ENCODE peak calls at places on chromosomes 12 and 14, in eight cellular contexts. O, U, J, V, T, M, N and L are unnamed samples. For H3K4me1, the result is how much of the 10 kb centered on the place peaks cover.

GRCh38 chr12:20142295-20142694 is 226.0 kb upstream of the PDE3A start:
- DNase-seq in V (no peak), U (no peak), M (no peak), J (no peak), N (no peak), T (no peak), O (no peak), L (no peak)

GRCh38 chr14:35480119-35480769 is 53.7 kb upstream of the INSM2 start:
- DNase-seq in J (no peak), M (no peak), T (peak), V (no peak), N (peak), U (no peak), O (no peak), L (no peak)

GRCh38 chr12:49225551-49226166 is 36.8 kb upstream of the TUBA1A start:
- DNase-seq in V (no peak), M (no peak), T (peak), J (no peak), U (no peak), N (peak), O (peak), L (no peak)

GRCh38 chr12:66287275-66287674 is 15.0 kb upstream of the HELB start:
- DNase-seq in M (no peak), N (no peak), U (no peak), V (no peak), J (no peak), T (no peak), O (no peak), L (no peak)

GRCh38 chr12:27868165-27868564 is 88.1 kb upstream of the MANSC4 start:
- DNase-seq in J (no peak), O (no peak), N (peak), T (no peak), V (no peak), U (no peak), M (no peak), L (no peak)

GRCh38 chr12:65509953-65510352 is 231.5 kb downstream of the MSRB3 start:
- DNase-seq in V (no peak), N (no peak), M (no peak), J (no peak), T (no peak), O (no peak), U (no peak), L (no peak)

GRCh38 chr12:121861549-121862254 is 3.0 kb upstream of the HPD start:
- DNase-seq in N (peak), V (no peak), U (no peak), J (no peak), T (no peak), M (no peak), O (no peak), L (no peak)

GRCh38 chr14:33693237-33693636 is 257.6 kb downstream of the EGLN3 start:
- DNase-seq in O (no peak), V (no peak), M (no peak), N (peak), J (no peak), T (no peak), U (no peak), L (no peak)

GRCh38 chr14:65462411-65462810 is 49.9 kb downstream of the FUT8 start:
- DNase-seq in O (no peak), U (no peak), J (no peak), N (peak), T (peak), M (no peak), V (no peak), L (no peak)

GRCh38 chr14:75803768-75804167 is 142.7 kb downstream of the TTLL5 start:
- DNase-seq in M (no peak), V (no peak), J (no peak), N (peak), O (no peak), T (no peak), U (no peak), L (peak)
- H3K27ac ChIP-seq in M (no peak), V (no peak), J (no peak), N (no peak), O (peak), T (no peak), U (no peak), L (peak)

GRCh38 chr12:15712823-15713663 is 76.1 kb downstream of the EPS8 start:
- DNase-seq in J (no peak), T (no peak), N (no peak), V (no peak), O (no peak), M (no peak), U (peak), L (peak)
- H3K4me1 ChIP-seq in J (under half), T (under half), N (under half), V (under half), O (under half), M (under half), U (under half), L (under half)

DNA sequence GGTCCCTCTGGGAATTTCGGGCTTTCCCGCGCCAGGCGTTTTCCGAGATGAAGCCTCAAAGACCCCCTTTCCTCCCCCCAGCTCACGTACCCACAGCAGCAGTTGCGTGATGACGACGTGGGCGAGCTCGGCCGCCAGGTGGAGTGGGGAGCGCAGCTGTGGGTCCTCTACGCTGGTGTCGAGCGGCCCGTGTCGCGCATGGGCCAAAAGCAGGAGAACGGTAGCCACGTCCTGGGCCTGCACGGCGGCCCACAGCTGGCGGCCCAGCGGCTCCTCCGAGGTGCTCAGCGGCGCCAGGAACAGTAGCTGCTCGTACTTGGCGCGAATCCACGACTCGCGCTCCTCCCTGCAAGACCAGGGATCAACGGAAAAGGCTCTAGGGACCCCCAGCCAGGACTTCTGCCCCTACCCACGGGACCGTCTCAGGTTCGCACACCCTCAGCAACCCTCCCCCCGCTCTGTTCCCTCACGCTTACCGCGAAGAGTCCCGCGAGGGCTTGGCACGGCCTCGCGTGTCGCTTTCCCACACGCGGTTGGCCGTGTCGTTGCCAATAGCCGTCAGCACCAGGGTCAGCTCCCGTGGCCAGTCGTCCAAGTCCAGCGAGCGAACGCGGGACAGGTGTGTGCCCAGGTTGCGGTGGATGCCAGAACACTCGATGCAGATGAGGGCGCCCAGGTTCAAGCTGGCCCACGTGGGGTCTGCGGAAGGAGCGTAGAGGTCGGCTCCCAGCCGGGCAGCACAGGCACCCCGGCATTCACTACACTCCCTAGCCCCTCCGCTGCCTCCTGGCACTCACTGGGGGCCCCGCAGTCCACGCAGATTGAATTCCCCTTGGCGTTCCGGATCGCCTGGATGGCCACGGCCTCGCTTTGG is 11.4 kb downstream of the AGAP2 start:
- DNase-seq in O (peak), U (peak), M (peak), V (no peak), T (no peak), J (peak), N (peak), L (peak)
- H3K27ac ChIP-seq in O (no peak), U (no peak), M (no peak), V (no peak), T (no peak), J (peak), N (peak), L (no peak)

GRCh38 chr14:61523751-61524150 is 171.6 kb upstream of the HIF1A start:
- DNase-seq in T (no peak), N (no peak), U (no peak), M (no peak), J (no peak), V (no peak), O (peak), L (no peak)
- H3K4me1 ChIP-seq in T (half or more), N (under half), U (under half), M (under half), J (under half), V (under half), O (under half), L (under half)

GRCh38 chr12:16352481-16352880 is 5.0 kb downstream of the MGST1 start:
- DNase-seq in T (peak), N (peak), U (no peak), O (no peak), V (no peak), M (no peak), J (no peak), L (no peak)
- H3K27ac ChIP-seq in T (no peak), N (no peak), U (no peak), O (no peak), V (no peak), M (no peak), J (no peak), L (no peak)

GRCh38 chr12:14950421-14950820 is 11.0 kb downstream of the ARHGDIB start:
- DNase-seq in U (no peak), V (no peak), J (no peak), O (no peak), M (no peak), N (no peak), T (no peak), L (no peak)

GRCh38 chr12:14946856-14947255 is 8.5 kb upstream of the ERP27 start:
- DNase-seq in J (no peak), N (no peak), T (peak), V (no peak), M (no peak), O (no peak), U (no peak), L (no peak)

GRCh38 chr12:14949631-14950030 is 11.3 kb upstream of the ERP27 start:
- DNase-seq in N (no peak), J (no peak), M (no peak), V (no peak), T (no peak), O (no peak), U (no peak), L (no peak)

GRCh38 chr12:14950982-14951746 is 10.2 kb downstream of the ARHGDIB start:
- DNase-seq in V (no peak), U (no peak), T (peak), M (no peak), O (peak), N (peak), J (no peak), L (no peak)

GRCh38 chr12:14948672-14949071 is 10.3 kb upstream of the ERP27 start:
- DNase-seq in V (peak), O (peak), U (peak), M (peak), T (peak), N (peak), J (peak), L (peak)
- H3K4me1 ChIP-seq in V (half or more), O (under half), U (under half), M (half or more), T (half or more), N (under half), J (under half), L (under half)

GRCh38 chr12:108859923-108860291 is 2.5 kb upstream of the SSH1 start:
- DNase-seq in M (no peak), J (no peak), O (no peak), T (no peak), N (no peak), V (no peak), U (no peak), L (no peak)

GRCh38 chr12:108860443-108860842 is 3.1 kb upstream of the SSH1 start:
- DNase-seq in T (no peak), O (no peak), U (no peak), J (no peak), N (no peak), V (no peak), M (no peak), L (no peak)

GRCh38 chr12:108865169-108865568 is 7.8 kb upstream of the SSH1 start:
- DNase-seq in N (no peak), M (no peak), V (no peak), T (no peak), U (no peak), J (no peak), O (no peak), L (no peak)

GRCh38 chr12:108861878-108862587 is 4.7 kb upstream of the SSH1 start:
- DNase-seq in O (no peak), M (no peak), T (no peak), N (no peak), V (no peak), J (no peak), U (no peak), L (no peak)

GRCh38 chr12:108862588-108862959 is 5.2 kb upstream of the SSH1 start:
- DNase-seq in U (no peak), M (no peak), T (no peak), N (no peak), V (no peak), O (no peak), J (no peak), L (no peak)
- H3K27ac ChIP-seq in U (no peak), M (no peak), T (no peak), N (no peak), V (no peak), O (no peak), J (no peak), L (no peak)

GRCh38 chr14:95153866-95154265 is 3.5 kb downstream of the DICER1 start:
- DNase-seq in V (no peak), M (no peak), J (no peak), U (no peak), N (no peak), T (peak), O (no peak), L (no peak)
- H3K4me1 ChIP-seq in V (under half), M (half or more), J (under half), U (under half), N (under half), T (under half), O (under half), L (under half)